ENCODE peak calls at places on chromosomes 2 and 18, in six cellular contexts. F is midbrain; U is globus pallidus; V is kidney glomerular epithelial cell; X is stimulated activated CD8-positive, alpha-beta memory T cell treated with anti-CD3 and anti-CD28 coated beads, Interleukin-4, amount 100 ng/mL, for 1 hour; I is NCI-H2081. N is an unnamed sample.

GRCh38 chr2:109370399-109370990 is 241.5 kb downstream of the SH3RF3 start:
- DNase-seq in F (no peak), U (no peak), V (no peak), X (no peak), I (no peak), N (no peak)

GRCh38 chr2:214035091-214035852 is 375.6 kb upstream of the VWC2L start:
- DNase-seq in F (no peak), U (no peak), V (no peak), X (no peak), I (no peak), N (no peak)

GRCh38 chr2:176653856-176654443 is 384.7 kb downstream of the MTX2 start:
- DNase-seq in F (peak), U (peak), V (peak), X (no peak), I (peak), N (no peak)

GRCh38 chr18:35477497-35477896 is 20.3 kb downstream of the INO80C start:
- DNase-seq in F (no peak), U (peak), V (no peak), X (no peak), I (no peak), N (no peak)

GRCh38 chr2:149068996-149069888 is 30.7 kb downstream of the LYPD6B start:
- DNase-seq in F (no peak), U (no peak), V (no peak), X (peak), I (no peak), N (no peak)

GRCh38 chr18:26746284-26747130 is 119.0 kb downstream of the AQP4 start:
- DNase-seq in F (no peak), U (peak), V (peak), X (no peak), I (no peak), N (no peak)

GRCh38 chr2:207792244-207792785 is 22.6 kb upstream of the FZD5 start:
- DNase-seq in F (no peak), U (no peak), V (peak), X (no peak), I (no peak), N (no peak)

GRCh38 chr2:88671786-88672427 is 19.6 kb upstream of the RPIA start:
- DNase-seq in F (peak), U (peak), V (peak), X (no peak), I (peak), N (no peak)

GRCh38 chr18:43276471-43276870 is 819 bp downstream of the SYT4 start:
- DNase-seq in F (no peak), U (no peak), V (no peak), X (no peak), I (no peak), N (no peak)

GRCh38 chr2:121266543-121267106 is 18.4 kb downstream of the TFCP2L1 start:
- DNase-seq in F (no peak), U (no peak), V (no peak), X (no peak), I (no peak), N (no peak)

GRCh38 chr2:161004379-161004778 is 155.8 kb upstream of the TANK start:
- DNase-seq in F (no peak), U (no peak), V (no peak), X (no peak), I (no peak), N (no peak)

GRCh38 chr2:121974919-121975654 is 219.6 kb downstream of the TSN start:
- DNase-seq in F (peak), U (peak), V (peak), X (no peak), I (peak), N (no peak)

GRCh38 chr2:1741851-1742250 is 2.5 kb downstream of the PXDN start:
- DNase-seq in F (no peak), U (no peak), V (no peak), X (no peak), I (no peak), N (no peak)

GRCh38 chr2:47568164-47568861 is 165.4 kb downstream of the MSH2 start:
- DNase-seq in F (no peak), U (no peak), V (no peak), X (no peak), I (no peak), N (no peak)

GRCh38 chr2:69059731-69060290 is 46.8 kb downstream of the ANTXR1 start:
- DNase-seq in F (no peak), U (no peak), V (no peak), X (no peak), I (no peak), N (no peak)

GRCh38 chr2:62940697-62941096 is 109.9 kb upstream of the OTX1 start:
- DNase-seq in F (no peak), U (no peak), V (no peak), X (no peak), I (no peak), N (no peak)

GRCh38 chr2:98910349-98911125 is 25.5 kb downstream of the CRACDL start:
- DNase-seq in F (no peak), U (no peak), V (no peak), X (no peak), I (no peak), N (no peak)

GRCh38 chr2:132667716-132668115 is 2.3 kb downstream of the LYPD1 start:
- DNase-seq in F (no peak), U (no peak), V (no peak), X (no peak), I (no peak), N (no peak)

GRCh38 chr2:19739256-19739655 is 162.5 kb downstream of the TTC32 start:
- DNase-seq in F (no peak), U (no peak), V (no peak), X (no peak), I (no peak), N (no peak)

GRCh38 chr2:71898375-71898774 is 249.3 kb downstream of the CYP26B1 start:
- DNase-seq in F (no peak), U (no peak), V (no peak), X (no peak), I (no peak), N (no peak)

GRCh38 chr2:128362186-128362888 is 43.7 kb upstream of the HS6ST1 start:
- DNase-seq in F (no peak), U (no peak), V (no peak), X (no peak), I (no peak), N (no peak)

GRCh38 chr18:7940976-7941375 is 373.9 kb downstream of the PTPRM start:
- DNase-seq in F (no peak), U (no peak), V (no peak), X (no peak), I (peak), N (no peak)

GRCh38 chr2:172100080-172101007 is 2.4 kb downstream of the DLX2 start:
- DNase-seq in F (no peak), U (no peak), V (no peak), X (no peak), I (no peak), N (no peak)

GRCh38 chr18:25349131-25349925 is 2.6 kb downstream of the ZNF521 start:
- DNase-seq in F (peak), U (peak), V (no peak), X (no peak), I (no peak), N (peak)

GRCh38 chr2:144452169-144453038 is 67.5 kb downstream of the ZEB2 start:
- DNase-seq in F (no peak), U (no peak), V (peak), X (no peak), I (peak), N (no peak)

GRCh38 chr18:7452331-7452730 is 114.8 kb upstream of the PTPRM start:
- DNase-seq in F (peak), U (peak), V (peak), X (no peak), I (no peak), N (no peak)

GRCh38 chr2:144230452-144231085 is 289.4 kb downstream of the ZEB2 start:
- DNase-seq in F (no peak), U (no peak), V (peak), X (no peak), I (no peak), N (no peak)

GRCh38 chr2:60283633-60284032 is 269.8 kb downstream of the BCL11A start:
- DNase-seq in F (no peak), U (no peak), V (no peak), X (no peak), I (no peak), N (no peak)

N was measured in breast epithelium.